ENCODE peak calls at places on chromosomes 1 and 21, in four cellular contexts. V is GM23338, J is right cardiac atrium, X is heart right ventricle. Z is an unnamed sample.

GRCh38 chr1:47759581-47760247 is 237.5 kb downstream of the TRABD2B start:
- DNase-seq in V (peak; percentile 21), J (no peak), X (no peak), Z (no peak)

GRCh38 chr21:20996421-20997307 is 1.5 kb upstream of the NCAM2 start:
- DNase-seq in V (peak; percentile 61), J (no peak), X (no peak), Z (no peak)

GRCh38 chr1:174998569-174999215 is 1.1 kb upstream of the CACYBP start:
- DNase-seq in V (peak; percentile 84), J (no peak), X (peak; percentile 41), Z (peak; percentile 67)

GRCh38 chr1:15152318-15153183 is 996 bp upstream of the TMEM51 start:
- DNase-seq in V (peak; percentile 92), J (peak; percentile 85), X (peak; percentile 83), Z (peak; percentile 90)

GRCh38 chr1:40806724-40807675 is 23.4 kb downstream of the KCNQ4 start:
- DNase-seq in V (peak; percentile 32), J (peak; percentile 56), X (peak; percentile 62), Z (no peak)

GRCh38 chr1:15409400-15410222 is at the start of gene EFHD2:
- DNase-seq in V (peak; percentile 87), J (peak; percentile 87), X (peak; percentile 86), Z (peak; percentile 91)

GRCh38 chr1:53078333-53079101 is 16.5 kb downstream of the PODN start:
- DNase-seq in V (no peak), J (peak; percentile 7), X (no peak), Z (no peak)

GRCh38 chr1:207028884-207029283 is 3.7 kb downstream of the C1orf116 start:
- DNase-seq in V (no peak), J (no peak), X (no peak), Z (no peak)

GRCh38 chr1:156098782-156099181 is 15.7 kb upstream of the LMNA start:
- DNase-seq in V (no peak), J (no peak), X (no peak), Z (no peak)

GRCh38 chr1:31591425-31592093 is 15.2 kb downstream of the TINAGL1 start:
- DNase-seq in V (no peak), J (no peak), X (no peak), Z (no peak)

GRCh38 chr1:42943166-42943565 is 15.5 kb downstream of the SLC2A1 start:
- DNase-seq in V (no peak), J (no peak), X (peak; percentile 70), Z (no peak)

GRCh38 chr1:159088050-159088449 is 11.5 kb upstream of the AIM2 start:
- DNase-seq in V (no peak), J (no peak), X (no peak), Z (no peak)

GRCh38 chr1:67749263-67749843 is 64.4 kb downstream of the GADD45A start:
- DNase-seq in V (peak; percentile 80), J (no peak), X (no peak), Z (no peak)

GRCh38 chr1:182484531-182485257 is 34.7 kb downstream of the RGSL1 start:
- DNase-seq in V (peak; percentile 73), J (no peak), X (no peak), Z (peak; percentile 17)

DNA sequence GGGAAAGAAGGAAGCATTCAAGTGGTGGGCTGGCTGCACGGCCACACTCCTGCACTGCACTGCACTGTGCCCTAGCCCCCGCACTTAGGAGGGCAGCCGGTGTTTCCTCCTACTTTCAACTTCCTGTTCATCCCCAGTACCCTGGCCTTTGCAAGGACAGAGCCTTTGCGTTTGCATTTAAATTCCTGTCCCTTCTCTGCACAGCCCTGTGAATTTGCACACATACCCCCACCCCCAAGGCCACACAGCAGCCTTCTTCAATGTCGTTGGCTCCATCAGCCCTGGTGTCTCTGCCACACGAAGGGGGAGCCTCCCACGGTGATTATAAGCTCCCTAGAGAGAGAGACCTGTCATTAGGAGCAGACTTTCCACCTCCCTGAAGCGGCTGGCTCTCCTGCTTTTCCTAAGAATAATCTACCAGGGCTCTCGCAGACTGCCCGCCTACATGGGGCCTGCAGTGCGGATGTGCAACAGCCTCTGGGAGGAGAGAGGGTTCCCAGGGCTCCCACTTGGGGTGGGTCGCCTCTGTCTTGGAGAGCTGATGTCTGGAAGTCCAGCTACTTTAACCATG is 13.2 kb upstream of the SLC45A3 start:
- DNase-seq in V (no peak), J (no peak), X (no peak), Z (peak; percentile 92)
- H3K4me3 ChIP-seq in V (no peak overlapping the region), J (no peak overlapping the region), X (no peak overlapping the region), Z (no peak overlapping the region)

DNA sequence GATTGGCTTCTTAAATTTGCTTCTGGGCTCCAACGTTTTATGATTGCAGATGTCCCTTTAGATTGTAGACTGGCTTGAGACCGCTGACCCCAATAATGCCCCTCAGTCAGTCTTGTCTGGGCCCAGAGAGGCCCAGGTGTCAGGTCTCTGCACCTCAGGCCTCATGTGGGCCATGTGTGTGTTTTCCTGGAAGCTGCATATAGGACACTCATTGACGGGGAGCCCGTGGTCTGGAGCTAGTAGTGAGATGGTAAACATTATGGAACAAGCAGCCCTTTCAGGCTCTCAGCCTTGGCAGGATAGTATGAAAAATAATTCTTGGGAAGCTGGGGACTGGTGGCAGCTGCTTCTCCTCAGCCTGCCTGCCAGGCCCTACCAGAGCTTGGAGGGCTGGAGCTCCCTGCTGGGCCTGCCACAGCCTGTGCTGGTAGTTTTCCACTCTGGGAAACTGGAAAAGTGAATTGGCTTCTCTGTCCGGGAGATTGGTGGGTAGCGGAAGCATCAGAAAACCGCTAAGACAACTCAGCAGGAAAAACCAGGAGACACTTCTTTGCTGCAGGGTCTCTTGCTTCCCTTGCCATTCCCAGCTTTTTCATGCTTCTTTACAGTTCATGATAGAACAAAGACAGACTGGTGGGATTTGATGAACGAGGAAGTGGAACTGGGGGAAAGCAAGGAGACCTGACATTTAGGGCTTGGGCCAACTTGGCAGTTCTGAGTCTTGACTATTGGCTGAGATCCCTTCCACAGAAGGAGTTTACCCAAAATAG is 57.8 kb upstream of the HSD17B7 start:
- DNase-seq in V (no peak), J (peak; percentile 81), X (peak; percentile 21), Z (no peak)
- H3K4me3 ChIP-seq in V (no peak overlapping the region), J (no peak overlapping the region), X (no peak overlapping the region), Z (no peak overlapping the region)

DNA sequence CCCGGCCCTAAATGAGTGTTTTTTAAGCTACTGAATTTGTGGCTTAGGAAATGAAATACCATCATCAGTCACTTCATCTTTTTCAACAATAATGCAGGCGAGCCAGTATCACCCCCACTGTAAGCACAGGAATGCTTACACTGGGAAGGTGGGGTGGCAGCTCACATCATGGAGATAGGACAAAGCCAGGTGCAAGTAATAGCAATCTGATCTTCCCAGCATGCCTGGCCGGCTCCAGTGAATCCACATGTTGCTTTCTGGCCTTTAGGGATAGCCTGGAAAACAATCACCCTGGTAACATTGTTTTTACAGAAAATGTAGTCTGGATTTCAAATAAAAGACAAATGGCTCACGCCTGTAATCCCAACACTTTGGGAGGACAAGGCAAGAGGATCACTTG is 140.9 kb upstream of the SOD1 start:
- DNase-seq in V (no peak), J (no peak), X (no peak), Z (no peak)
- H3K4me3 ChIP-seq in V (no peak overlapping the region), J (no peak overlapping the region), X (no peak overlapping the region), Z (no peak overlapping the region)

DNA sequence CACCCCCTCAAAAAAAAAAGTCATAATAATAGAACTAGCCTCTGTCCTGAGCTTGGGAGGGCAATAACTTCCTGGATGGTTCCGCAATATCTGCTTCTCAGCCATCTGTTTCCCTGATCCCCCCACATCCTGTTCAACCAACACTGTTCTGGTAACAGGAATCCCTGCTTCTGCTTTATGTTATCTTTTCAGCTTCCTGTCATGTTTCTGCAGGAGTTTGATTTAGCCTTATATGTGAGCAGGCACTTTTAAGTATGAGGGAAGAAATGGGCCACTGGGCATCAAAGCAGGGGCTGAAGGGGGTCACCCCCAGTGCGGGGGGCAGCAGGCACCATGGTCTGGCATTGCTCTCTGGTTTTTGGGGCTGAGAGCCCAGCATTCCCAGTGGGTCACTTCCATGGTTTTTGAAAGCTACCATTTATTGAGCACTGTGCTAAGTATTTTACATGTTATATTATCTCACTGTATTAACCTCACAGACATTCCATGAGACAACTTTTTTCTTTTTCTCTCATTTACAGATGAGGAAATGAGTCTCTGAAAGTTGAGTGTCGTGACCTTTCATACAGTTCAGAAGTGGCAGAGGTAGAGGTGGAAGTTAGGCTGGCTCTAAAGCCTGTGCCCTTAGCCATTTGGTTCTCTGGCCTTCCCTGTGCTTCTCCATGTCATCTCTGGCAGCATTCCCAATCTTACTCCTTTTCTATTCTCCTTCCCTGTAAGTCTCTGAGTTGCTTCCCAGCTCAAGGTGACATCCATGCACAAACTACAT is 61.9 kb downstream of the DNTTIP2 start:
- DNase-seq in V (no peak), J (no peak), X (peak; percentile 44), Z (peak; percentile 11)
- H3K4me3 ChIP-seq in V (no peak overlapping the region), J (no peak overlapping the region), X (no peak overlapping the region), Z (no peak overlapping the region)

GRCh38 chr1:150572918-150573647 is 6.3 kb downstream of the MCL1 start:
- DNase-seq in V (peak; percentile 49), J (no peak), X (no peak), Z (no peak)
- H3K4me3 ChIP-seq in V (peak overlapping the region; percentile 33), J (no peak overlapping the region), X (peak overlapping the region; percentile 82), Z (no peak overlapping the region)

DNA sequence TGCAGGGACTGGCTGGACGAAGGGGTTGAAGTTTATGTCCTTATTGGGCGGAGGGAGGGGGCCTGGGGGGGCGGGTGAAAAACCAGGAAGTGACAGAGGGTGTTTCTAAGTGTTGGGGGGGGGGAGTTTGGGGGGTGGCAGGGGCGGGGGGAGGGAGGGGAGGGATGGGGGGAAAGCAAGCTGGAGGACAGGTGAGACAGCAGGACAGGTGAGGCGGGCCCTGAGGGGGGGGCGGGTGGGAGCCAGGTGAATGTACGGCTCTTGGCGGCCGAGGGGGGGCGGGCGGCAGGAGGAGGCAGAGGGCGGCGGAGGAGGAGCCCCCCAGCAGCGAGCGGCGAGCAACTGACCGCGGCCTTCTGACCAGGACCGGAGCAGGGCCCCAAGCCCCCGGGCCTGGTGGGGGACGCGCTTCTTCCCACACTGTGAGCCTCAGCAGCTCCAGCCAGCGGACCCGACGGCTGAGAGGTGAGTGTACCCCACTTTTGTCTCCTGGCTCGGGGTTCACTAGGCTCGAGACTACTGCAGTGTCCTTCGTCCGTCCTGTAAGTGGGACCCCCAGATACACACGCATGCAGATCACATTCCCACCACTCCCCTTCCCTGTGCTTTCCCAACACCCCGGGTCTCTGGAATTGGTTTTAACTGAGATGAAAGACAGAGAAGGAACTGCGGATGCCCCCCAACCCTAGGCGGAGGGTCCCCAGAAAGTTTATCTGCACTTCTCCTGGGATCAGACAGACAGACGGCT is at the start of gene ZBTB7B:
- DNase-seq in V (no peak), J (peak; percentile 66), X (no peak), Z (no peak)
- H3K4me3 ChIP-seq in V (peak within 1 kb of the TSS; percentile 96), J (peak within 1 kb of the TSS; percentile 87), X (peak within 1 kb of the TSS; percentile 87), Z (peak within 1 kb of the TSS; percentile 73)

GRCh38 chr21:16422702-16423101 is 692.9 kb downstream of the USP25 start:
- DNase-seq in V (no peak), J (no peak), X (no peak), Z (no peak)
- H3K4me3 ChIP-seq in V (no peak overlapping the region), J (peak overlapping the region; percentile 50), X (peak overlapping the region; percentile 41), Z (no peak overlapping the region)